ENCODE peak calls at places on chromosomes 7 and 10, in four cellular contexts. One of them, this sample, is unnamed.

GRCh38 chr10:132117636-132118190 is 52.0 kb downstream of the JAKMIP3 start:
- DNase-seq in Peyer's patch: no peak
- DNase-seq in fibroblast of the aortic adventitia: no peak
- DNase-seq in GM06990: no peak
- DNase-seq in this sample: no peak

GRCh38 chr10:4057725-4058513 is 272.9 kb upstream of the KLF6 start:
- DNase-seq in GM06990: no peak
- DNase-seq in fibroblast of the aortic adventitia: no peak
- DNase-seq in Peyer's patch: no peak
- DNase-seq in this sample: no peak

GRCh38 chr10:73506491-73506890 is 10.7 kb upstream of the PPP3CB start:
- DNase-seq in GM06990: no peak
- DNase-seq in Peyer's patch: no peak
- DNase-seq in fibroblast of the aortic adventitia: peak; percentile 40
- DNase-seq in this sample: no peak

GRCh38 chr10:25487266-25487665 is 312.5 kb downstream of the GPR158 start:
- DNase-seq in Peyer's patch: no peak
- DNase-seq in GM06990: no peak
- DNase-seq in fibroblast of the aortic adventitia: no peak
- DNase-seq in this sample: no peak

GRCh38 chr10:79166741-79167140 is 98.0 kb downstream of the ZMIZ1 start:
- DNase-seq in GM06990: no peak
- DNase-seq in fibroblast of the aortic adventitia: no peak
- DNase-seq in Peyer's patch: no peak
- DNase-seq in this sample: no peak

GRCh38 chr7:23746629-23747028 is 36.6 kb downstream of the STK31 start:
- DNase-seq in Peyer's patch: no peak
- DNase-seq in GM06990: no peak
- DNase-seq in fibroblast of the aortic adventitia: no peak
- DNase-seq in this sample: no peak

GRCh38 chr7:74174606-74175082 is 488 bp downstream of the EIF4H start:
- DNase-seq in GM06990: no peak
- DNase-seq in Peyer's patch: peak; percentile 58
- DNase-seq in fibroblast of the aortic adventitia: peak; percentile 48
- DNase-seq in this sample: peak; percentile 16

GRCh38 chr7:150553163-150553562 is 14.0 kb upstream of the GIMAP4 start:
- DNase-seq in Peyer's patch: no peak
- DNase-seq in GM06990: no peak
- DNase-seq in fibroblast of the aortic adventitia: no peak
- DNase-seq in this sample: no peak

GRCh38 chr10:118840071-118840775 is 85.5 kb upstream of the CACUL1 start:
- DNase-seq in Peyer's patch: peak; percentile 63
- DNase-seq in GM06990: peak; percentile 22
- DNase-seq in fibroblast of the aortic adventitia: no peak
- DNase-seq in this sample: no peak

GRCh38 chr7:116952640-116953371 is 495 bp upstream of the ST7 start:
- DNase-seq in GM06990: no peak
- DNase-seq in fibroblast of the aortic adventitia: peak; percentile 57
- DNase-seq in Peyer's patch: peak; percentile 79
- DNase-seq in this sample: no peak

GRCh38 chr7:29987821-29988317 is 1.7 kb downstream of the SCRN1 start:
- DNase-seq in GM06990: peak; percentile 55
- DNase-seq in fibroblast of the aortic adventitia: peak; percentile 90
- DNase-seq in Peyer's patch: no peak
- DNase-seq in this sample: no peak

GRCh38 chr10:44295619-44296222 is 89.2 kb downstream of the CXCL12 start:
- DNase-seq in Peyer's patch: no peak
- DNase-seq in GM06990: no peak
- DNase-seq in fibroblast of the aortic adventitia: no peak
- DNase-seq in this sample: no peak

GRCh38 chr10:97827778-97828291 is 21.8 kb upstream of the GOLGA7B start:
- DNase-seq in Peyer's patch: no peak
- DNase-seq in GM06990: no peak
- DNase-seq in fibroblast of the aortic adventitia: peak; percentile 27
- DNase-seq in this sample: no peak

GRCh38 chr7:108376206-108376605 is 80.0 kb downstream of the NRCAM start:
- DNase-seq in fibroblast of the aortic adventitia: no peak
- DNase-seq in Peyer's patch: no peak
- DNase-seq in GM06990: no peak
- DNase-seq in this sample: no peak

GRCh38 chr10:29712108-29712507 is 77.3 kb upstream of the SVIL start:
- DNase-seq in fibroblast of the aortic adventitia: no peak
- DNase-seq in GM06990: no peak
- DNase-seq in Peyer's patch: no peak
- DNase-seq in this sample: no peak

GRCh38 chr7:138565451-138566114 is 105.5 kb downstream of the TRIM24 start:
- DNase-seq in Peyer's patch: no peak
- DNase-seq in GM06990: no peak
- DNase-seq in fibroblast of the aortic adventitia: peak; percentile 72
- DNase-seq in this sample: no peak

GRCh38 chr7:142847353-142847752 is 7.5 kb upstream of the EPHB6 start:
- DNase-seq in GM06990: no peak
- DNase-seq in Peyer's patch: no peak
- DNase-seq in fibroblast of the aortic adventitia: no peak
- DNase-seq in this sample: no peak

GRCh38 chr7:43674559-43675436 is 54.5 kb downstream of the COA1 start:
- DNase-seq in GM06990: no peak
- DNase-seq in fibroblast of the aortic adventitia: peak; percentile 79
- DNase-seq in Peyer's patch: no peak
- DNase-seq in this sample: no peak

GRCh38 chr10:51895209-51895608 is 195.8 kb upstream of the CSTF2T start:
- DNase-seq in fibroblast of the aortic adventitia: peak; percentile 99
- DNase-seq in GM06990: no peak
- DNase-seq in Peyer's patch: peak; percentile 47
- DNase-seq in this sample: no peak

GRCh38 chr7:50607524-50608125 is 42.4 kb upstream of the DDC start:
- DNase-seq in Peyer's patch: no peak
- DNase-seq in fibroblast of the aortic adventitia: no peak
- DNase-seq in GM06990: no peak
- DNase-seq in this sample: no peak

GRCh38 chr10:61189912-61190311 is 245.9 kb upstream of the RHOBTB1 start:
- DNase-seq in Peyer's patch: no peak
- DNase-seq in fibroblast of the aortic adventitia: no peak
- DNase-seq in GM06990: no peak
- DNase-seq in this sample: no peak

GRCh38 chr7:77409005-77409738 is 7.0 kb downstream of the GSAP start:
- DNase-seq in GM06990: no peak
- DNase-seq in fibroblast of the aortic adventitia: peak; percentile 65
- DNase-seq in Peyer's patch: no peak
- DNase-seq in this sample: no peak

GRCh38 chr10:45557275-45557905 is 115.2 kb downstream of the ZFAND4 start:
- DNase-seq in GM06990: peak; percentile 15
- DNase-seq in fibroblast of the aortic adventitia: no peak
- DNase-seq in Peyer's patch: no peak
- DNase-seq in this sample: no peak

GRCh38 chr10:45553613-45554012 is 119.0 kb downstream of the ZFAND4 start:
- DNase-seq in fibroblast of the aortic adventitia: no peak
- DNase-seq in GM06990: no peak
- DNase-seq in Peyer's patch: no peak
- DNase-seq in this sample: no peak

GRCh38 chr10:75408911-75409885 is 7.6 kb upstream of the ZNF503 start:
- DNase-seq in fibroblast of the aortic adventitia: peak; percentile 46
- DNase-seq in Peyer's patch: peak; percentile 77
- DNase-seq in GM06990: peak; percentile 31
- DNase-seq in this sample: no peak

GRCh38 chr10:114276671-114277070 is 37.6 kb downstream of the VWA2 start:
- DNase-seq in fibroblast of the aortic adventitia: no peak
- DNase-seq in GM06990: no peak
- DNase-seq in Peyer's patch: peak; percentile 19
- DNase-seq in this sample: no peak

GRCh38 chr10:1591045-1591444 is 146.3 kb downstream of the ADARB2 start:
- DNase-seq in fibroblast of the aortic adventitia: no peak
- DNase-seq in GM06990: no peak
- DNase-seq in Peyer's patch: peak; percentile 22
- DNase-seq in this sample: no peak

GRCh38 chr10:61612009-61612408 is 50.7 kb upstream of the CABCOCO1 start:
- DNase-seq in GM06990: no peak
- DNase-seq in Peyer's patch: peak; percentile 43
- DNase-seq in fibroblast of the aortic adventitia: no peak
- DNase-seq in this sample: no peak

GRCh38 chr10:90847436-90847835 is 10.4 kb downstream of the HTR7 start:
- DNase-seq in Peyer's patch: no peak
- DNase-seq in GM06990: no peak
- DNase-seq in fibroblast of the aortic adventitia: peak; percentile 75
- DNase-seq in this sample: no peak

GRCh38 chr7:51340029-51340838 is 23.6 kb upstream of the COBL start:
- DNase-seq in Peyer's patch: no peak
- DNase-seq in GM06990: no peak
- DNase-seq in fibroblast of the aortic adventitia: no peak
- DNase-seq in this sample: no peak

GRCh38 chr7:71424166-71424803 is 292.3 kb downstream of the GALNT17 start:
- DNase-seq in GM06990: no peak
- DNase-seq in Peyer's patch: no peak
- DNase-seq in fibroblast of the aortic adventitia: no peak
- DNase-seq in this sample: no peak

GRCh38 chr7:45593121-45593541 is 19.0 kb downstream of the ADCY1 start:
- DNase-seq in Peyer's patch: no peak
- DNase-seq in fibroblast of the aortic adventitia: no peak
- DNase-seq in GM06990: no peak
- DNase-seq in this sample: no peak

GRCh38 chr7:106206826-106207541 is 77.8 kb downstream of the NAMPT start:
- DNase-seq in Peyer's patch: no peak
- DNase-seq in GM06990: no peak
- DNase-seq in fibroblast of the aortic adventitia: no peak
- DNase-seq in this sample: no peak

GRCh38 chr10:99560277-99561126 is 27.8 kb downstream of the NKX2-3 start:
- DNase-seq in fibroblast of the aortic adventitia: peak; percentile 65
- DNase-seq in GM06990: no peak
- DNase-seq in Peyer's patch: peak; percentile 80
- DNase-seq in this sample: no peak

GRCh38 chr7:8261711-8262695 is at the start of gene ICA1:
- DNase-seq in fibroblast of the aortic adventitia: no peak
- DNase-seq in Peyer's patch: peak; percentile 78
- DNase-seq in GM06990: peak; percentile 41
- DNase-seq in this sample: no peak

GRCh38 chr10:76467104-76467503 is 1035.7 kb downstream of the LRMDA start:
- DNase-seq in Peyer's patch: no peak
- DNase-seq in GM06990: no peak
- DNase-seq in fibroblast of the aortic adventitia: no peak
- DNase-seq in this sample: no peak

This sample was measured in T-helper 22 cell.